ENCODE peak calls at places on chromosomes 3 and 15, in nine cellular contexts. One of them, this sample, is unnamed.

GRCh38 chr3:37546876-37547275 is 314.8 kb upstream of the CTDSPL start:
- DNase-seq in brain microvascular endothelial cell: peak
- DNase-seq in NB4: peak
- DNase-seq in B cell: no peak
- DNase-seq in AG20443: peak
- DNase-seq in aorta: peak
- DNase-seq in activated naive CD4-positive, alpha-beta T cell: no peak
- DNase-seq in NCI-H774: no peak
- DNase-seq in LHCN-M2: peak
- DNase-seq in this sample: peak

GRCh38 chr3:124248471-124249028 is 256.6 kb upstream of the ROPN1 start:
- DNase-seq in brain microvascular endothelial cell: peak
- DNase-seq in NB4: no peak
- DNase-seq in B cell: no peak
- DNase-seq in AG20443: peak
- DNase-seq in aorta: peak
- DNase-seq in activated naive CD4-positive, alpha-beta T cell: no peak
- DNase-seq in NCI-H774: no peak
- DNase-seq in LHCN-M2: peak
- DNase-seq in this sample: peak

GRCh38 chr15:85707519-85708338 is 87.0 kb downstream of the KLHL25 start:
- DNase-seq in brain microvascular endothelial cell: peak
- DNase-seq in NB4: no peak
- DNase-seq in B cell: no peak
- DNase-seq in AG20443: peak
- DNase-seq in aorta: no peak
- DNase-seq in activated naive CD4-positive, alpha-beta T cell: no peak
- DNase-seq in NCI-H774: peak
- DNase-seq in LHCN-M2: peak
- DNase-seq in this sample: peak

GRCh38 chr3:111737712-111738097 is 121.4 kb upstream of the PHLDB2 start:
- DNase-seq in brain microvascular endothelial cell: peak
- DNase-seq in NB4: no peak
- DNase-seq in B cell: no peak
- DNase-seq in AG20443: peak
- DNase-seq in aorta: peak
- DNase-seq in activated naive CD4-positive, alpha-beta T cell: no peak
- DNase-seq in NCI-H774: no peak
- DNase-seq in LHCN-M2: peak
- DNase-seq in this sample: peak

GRCh38 chr3:102444101-102444500 is 9.3 kb downstream of the ZPLD1 start:
- DNase-seq in brain microvascular endothelial cell: no peak
- DNase-seq in NB4: no peak
- DNase-seq in B cell: no peak
- DNase-seq in AG20443: peak
- DNase-seq in aorta: no peak
- DNase-seq in activated naive CD4-positive, alpha-beta T cell: no peak
- DNase-seq in NCI-H774: no peak
- DNase-seq in LHCN-M2: peak
- DNase-seq in this sample: peak

GRCh38 chr15:24772709-24773373 is 97.3 kb downstream of the NPAP1 start:
- DNase-seq in brain microvascular endothelial cell: peak
- DNase-seq in NB4: no peak
- DNase-seq in B cell: peak
- DNase-seq in AG20443: peak
- DNase-seq in aorta: peak
- DNase-seq in activated naive CD4-positive, alpha-beta T cell: peak
- DNase-seq in NCI-H774: no peak
- DNase-seq in LHCN-M2: no peak
- DNase-seq in this sample: peak

GRCh38 chr3:192130534-192131132 is 596.7 kb downstream of the FGF12 start:
- DNase-seq in brain microvascular endothelial cell: peak
- DNase-seq in NB4: peak
- DNase-seq in B cell: peak
- DNase-seq in AG20443: peak
- DNase-seq in aorta: peak
- DNase-seq in activated naive CD4-positive, alpha-beta T cell: no peak
- DNase-seq in NCI-H774: peak
- DNase-seq in LHCN-M2: peak
- DNase-seq in this sample: peak

GRCh38 chr15:81027200-81027599 is 26.5 kb downstream of the TLNRD1 start:
- DNase-seq in brain microvascular endothelial cell: no peak
- DNase-seq in NB4: no peak
- DNase-seq in B cell: no peak
- DNase-seq in AG20443: peak
- DNase-seq in aorta: no peak
- DNase-seq in activated naive CD4-positive, alpha-beta T cell: no peak
- DNase-seq in NCI-H774: no peak
- DNase-seq in LHCN-M2: no peak
- DNase-seq in this sample: peak